ENCODE peak calls at places on chromosomes 5 and 9, in ten cellular contexts. One of them, this sample, is unnamed.

GRCh38 chr5:18068851-18069250 is 434.6 kb downstream of the TAF11L14 start:
- DNase-seq in nephron progenitor cell: no peak
- DNase-seq in heart left ventricle: no peak
- DNase-seq in activated CD8-positive, alpha-beta T cell treated with anti-CD3 and anti-CD28 coated beads for 36 hours: no peak
- DNase-seq in ELF-1: no peak
- DNase-seq in PC-9: no peak
- DNase-seq in substantia nigra: no peak
- DNase-seq in occipital lobe: no peak
- DNase-seq in GOT3: no peak
- DNase-seq in HTR-8/SVneo: no peak
- DNase-seq in this sample: no peak

GRCh38 chr9:13863112-13863511 is 450.8 kb downstream of the NFIB start:
- DNase-seq in nephron progenitor cell: peak; percentile 7
- DNase-seq in heart left ventricle: peak; percentile 63
- DNase-seq in activated CD8-positive, alpha-beta T cell treated with anti-CD3 and anti-CD28 coated beads for 36 hours: no peak
- DNase-seq in ELF-1: no peak
- DNase-seq in PC-9: no peak
- DNase-seq in substantia nigra: peak; percentile 8
- DNase-seq in occipital lobe: peak; percentile 29
- DNase-seq in GOT3: no peak
- DNase-seq in HTR-8/SVneo: no peak
- DNase-seq in this sample: no peak

GRCh38 chr5:74016373-74016772 is 390.4 kb downstream of the ARHGEF28 start:
- DNase-seq in nephron progenitor cell: no peak
- DNase-seq in heart left ventricle: no peak
- DNase-seq in activated CD8-positive, alpha-beta T cell treated with anti-CD3 and anti-CD28 coated beads for 36 hours: peak; percentile 20
- DNase-seq in ELF-1: peak; percentile 40
- DNase-seq in PC-9: no peak
- DNase-seq in substantia nigra: no peak
- DNase-seq in occipital lobe: no peak
- DNase-seq in GOT3: no peak
- DNase-seq in HTR-8/SVneo: no peak
- DNase-seq in this sample: no peak

GRCh38 chr5:124480022-124480421 is 266.4 kb downstream of the ZNF608 start:
- DNase-seq in nephron progenitor cell: no peak
- DNase-seq in heart left ventricle: no peak
- DNase-seq in activated CD8-positive, alpha-beta T cell treated with anti-CD3 and anti-CD28 coated beads for 36 hours: no peak
- DNase-seq in ELF-1: no peak
- DNase-seq in PC-9: no peak
- DNase-seq in substantia nigra: no peak
- DNase-seq in occipital lobe: no peak
- DNase-seq in GOT3: no peak
- DNase-seq in HTR-8/SVneo: no peak
- DNase-seq in this sample: no peak

GRCh38 chr5:161530700-161531099 is 15.8 kb downstream of the GABRB2 start:
- DNase-seq in nephron progenitor cell: no peak
- DNase-seq in heart left ventricle: no peak
- DNase-seq in activated CD8-positive, alpha-beta T cell treated with anti-CD3 and anti-CD28 coated beads for 36 hours: no peak
- DNase-seq in ELF-1: no peak
- DNase-seq in PC-9: no peak
- DNase-seq in substantia nigra: no peak
- DNase-seq in occipital lobe: peak; percentile 14
- DNase-seq in GOT3: no peak
- DNase-seq in HTR-8/SVneo: no peak
- DNase-seq in this sample: no peak

GRCh38 chr5:56003179-56003578 is 8.4 kb upstream of the IL6ST start:
- DNase-seq in nephron progenitor cell: no peak
- DNase-seq in heart left ventricle: no peak
- DNase-seq in activated CD8-positive, alpha-beta T cell treated with anti-CD3 and anti-CD28 coated beads for 36 hours: no peak
- DNase-seq in ELF-1: no peak
- DNase-seq in PC-9: peak; percentile 66
- DNase-seq in substantia nigra: no peak
- DNase-seq in occipital lobe: no peak
- DNase-seq in GOT3: no peak
- DNase-seq in HTR-8/SVneo: no peak
- DNase-seq in this sample: no peak

GRCh38 chr9:129142115-129142514 is 30.9 kb downstream of the PTPA start:
- DNase-seq in nephron progenitor cell: no peak
- DNase-seq in heart left ventricle: no peak
- DNase-seq in activated CD8-positive, alpha-beta T cell treated with anti-CD3 and anti-CD28 coated beads for 36 hours: no peak
- DNase-seq in ELF-1: no peak
- DNase-seq in PC-9: no peak
- DNase-seq in substantia nigra: no peak
- DNase-seq in occipital lobe: no peak
- DNase-seq in GOT3: no peak
- DNase-seq in HTR-8/SVneo: no peak
- DNase-seq in this sample: no peak

GRCh38 chr5:30324083-30324482 is 869.4 kb upstream of the CDH6 start:
- DNase-seq in nephron progenitor cell: peak; percentile 4
- DNase-seq in heart left ventricle: no peak
- DNase-seq in activated CD8-positive, alpha-beta T cell treated with anti-CD3 and anti-CD28 coated beads for 36 hours: no peak
- DNase-seq in ELF-1: no peak
- DNase-seq in PC-9: no peak
- DNase-seq in substantia nigra: no peak
- DNase-seq in occipital lobe: no peak
- DNase-seq in GOT3: no peak
- DNase-seq in HTR-8/SVneo: no peak
- DNase-seq in this sample: no peak

GRCh38 chr9:1331546-1331945 is 281.4 kb downstream of the DMRT2 start:
- DNase-seq in nephron progenitor cell: no peak
- DNase-seq in heart left ventricle: no peak
- DNase-seq in activated CD8-positive, alpha-beta T cell treated with anti-CD3 and anti-CD28 coated beads for 36 hours: no peak
- DNase-seq in ELF-1: no peak
- DNase-seq in PC-9: no peak
- DNase-seq in substantia nigra: no peak
- DNase-seq in occipital lobe: no peak
- DNase-seq in GOT3: no peak
- DNase-seq in HTR-8/SVneo: no peak
- DNase-seq in this sample: no peak

GRCh38 chr5:90809695-90810094 is 251.1 kb downstream of the ADGRV1 start:
- DNase-seq in nephron progenitor cell: no peak
- DNase-seq in heart left ventricle: no peak
- DNase-seq in activated CD8-positive, alpha-beta T cell treated with anti-CD3 and anti-CD28 coated beads for 36 hours: no peak
- DNase-seq in ELF-1: no peak
- DNase-seq in PC-9: no peak
- DNase-seq in substantia nigra: no peak
- DNase-seq in occipital lobe: no peak
- DNase-seq in GOT3: no peak
- DNase-seq in HTR-8/SVneo: no peak
- DNase-seq in this sample: no peak

GRCh38 chr5:107658528-107658927 is 12.2 kb downstream of the EFNA5 start:
- DNase-seq in nephron progenitor cell: no peak
- DNase-seq in heart left ventricle: no peak
- DNase-seq in activated CD8-positive, alpha-beta T cell treated with anti-CD3 and anti-CD28 coated beads for 36 hours: no peak
- DNase-seq in ELF-1: no peak
- DNase-seq in PC-9: no peak
- DNase-seq in substantia nigra: no peak
- DNase-seq in occipital lobe: no peak
- DNase-seq in GOT3: no peak
- DNase-seq in HTR-8/SVneo: no peak
- DNase-seq in this sample: no peak

GRCh38 chr5:61460471-61460870 is 128.4 kb downstream of the ZSWIM6 start:
- DNase-seq in nephron progenitor cell: no peak
- DNase-seq in heart left ventricle: no peak
- DNase-seq in activated CD8-positive, alpha-beta T cell treated with anti-CD3 and anti-CD28 coated beads for 36 hours: no peak
- DNase-seq in ELF-1: no peak
- DNase-seq in PC-9: no peak
- DNase-seq in substantia nigra: no peak
- DNase-seq in occipital lobe: no peak
- DNase-seq in GOT3: no peak
- DNase-seq in HTR-8/SVneo: no peak
- DNase-seq in this sample: no peak

GRCh38 chr5:66993448-66993847 is 203.2 kb downstream of the CD180 start:
- DNase-seq in nephron progenitor cell: no peak
- DNase-seq in heart left ventricle: no peak
- DNase-seq in activated CD8-positive, alpha-beta T cell treated with anti-CD3 and anti-CD28 coated beads for 36 hours: no peak
- DNase-seq in ELF-1: no peak
- DNase-seq in PC-9: no peak
- DNase-seq in substantia nigra: no peak
- DNase-seq in occipital lobe: no peak
- DNase-seq in GOT3: no peak
- DNase-seq in HTR-8/SVneo: no peak
- DNase-seq in this sample: no peak

This sample was measured in hepatic stellate cell.